ENCODE peak calls at places on chromosomes 2 and 18, in eight cellular contexts. W, S, X, D, V, O, I and M are unnamed samples.

GRCh38 chr2:71605781-71606241 is 152.4 kb downstream of the DYSF start:
- DNase-seq in I (no peak), X (no peak), W (no peak), S (peak; percentile 13), D (no peak), V (no peak), O (no peak), M (no peak)

GRCh38 chr2:138373993-138374408 is 127.6 kb upstream of the SPOPL start:
- DNase-seq in D (peak; percentile 12), W (peak; percentile 13), S (no peak), X (no peak), O (no peak), V (peak; percentile 52), I (peak; percentile 49), M (no peak)

GRCh38 chr2:39530423-39530866 is 93.4 kb upstream of the MAP4K3 start:
- DNase-seq in V (peak; percentile 78), X (no peak), W (no peak), I (no peak), D (no peak), S (no peak), O (no peak), M (no peak)

GRCh38 chr2:180145163-180145562 is 138.1 kb upstream of the CWC22 start:
- DNase-seq in V (no peak), X (no peak), D (no peak), O (no peak), S (no peak), I (no peak), W (no peak), M (no peak)

GRCh38 chr2:120773186-120773800 is 37.6 kb downstream of the GLI2 start:
- DNase-seq in I (no peak), X (no peak), S (no peak), W (no peak), D (no peak), V (no peak), O (no peak), M (no peak)

GRCh38 chr2:121596221-121597080 is 52.8 kb downstream of the CLASP1 start:
- DNase-seq in W (peak; percentile 69), D (peak; percentile 60), V (peak; percentile 57), I (peak; percentile 60), X (no peak), S (peak; percentile 75), O (peak; percentile 63), M (no peak)

GRCh38 chr2:3349211-3349693 is 28.4 kb downstream of the EIPR1 start:
- DNase-seq in D (no peak), S (no peak), I (no peak), W (no peak), X (no peak), O (peak; percentile 57), V (peak; percentile 17), M (peak; percentile 60)

GRCh38 chr2:241410739-241411176 is 54.7 kb downstream of the FARP2 start:
- DNase-seq in X (no peak), W (no peak), V (peak; percentile 87), D (no peak), S (peak; percentile 89), O (no peak), I (no peak), M (peak; percentile 76)

GRCh38 chr18:70021498-70021897 is 73.8 kb upstream of the CD226 start:
- DNase-seq in V (no peak), D (no peak), I (no peak), X (no peak), W (no peak), S (no peak), O (no peak), M (no peak)

GRCh38 chr2:68925298-68925885 is 27.3 kb downstream of the GKN2 start:
- DNase-seq in V (peak; percentile 64), S (no peak), O (no peak), D (peak; percentile 12), W (peak; percentile 61), X (no peak), I (peak; percentile 68), M (no peak)

GRCh38 chr2:215136669-215137328 is 1.6 kb downstream of the ABCA12 start:
- DNase-seq in O (no peak), I (no peak), S (no peak), D (peak; percentile 72), W (no peak), X (peak; percentile 82), V (peak; percentile 6), M (no peak)

GRCh38 chr18:2572892-2573291 is 1.5 kb downstream of the NDC80 start:
- DNase-seq in D (no peak), X (no peak), S (no peak), W (no peak), V (no peak), I (no peak), O (no peak), M (no peak)

DNA sequence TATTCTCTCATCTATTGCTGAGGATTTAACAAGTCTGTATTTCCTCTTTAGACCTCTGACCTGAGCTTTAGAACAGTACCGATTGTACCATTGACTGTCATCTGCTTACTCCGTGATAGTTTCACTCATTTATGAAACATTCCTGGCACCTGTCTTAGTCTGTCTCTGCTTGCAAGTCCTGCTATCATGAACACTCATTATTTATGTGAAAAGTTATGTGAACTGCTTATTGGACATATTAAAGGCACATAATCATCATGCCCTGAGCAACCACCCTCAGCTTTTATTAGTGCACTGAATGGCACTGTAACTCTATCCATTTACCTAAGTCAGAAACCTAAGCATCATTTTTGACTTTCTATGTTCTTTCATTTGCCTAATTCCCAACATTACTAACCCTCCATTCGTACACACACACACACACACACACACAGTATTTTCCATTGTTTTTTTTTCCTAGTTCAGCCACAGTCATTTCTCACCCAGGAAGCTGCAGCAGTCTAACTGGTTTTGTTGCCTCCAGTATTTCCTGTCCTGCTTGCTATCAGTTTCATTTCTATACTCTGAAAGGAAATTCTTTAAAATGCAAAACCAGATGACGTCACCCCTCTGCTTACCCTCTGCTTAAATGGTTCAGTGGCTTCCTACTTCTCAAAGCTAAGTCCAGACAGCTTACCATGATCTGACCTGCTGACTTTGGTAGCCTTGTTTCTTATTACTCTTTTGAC is 146.1 kb downstream of the HAUS1 start:
- DNase-seq in D (peak; percentile 92), V (peak; percentile 92), W (peak; percentile 85), I (no peak), X (peak; percentile 54), O (no peak), S (no peak), M (no peak)
- H3K27ac ChIP-seq in D (peak overlapping the region; percentile 75), V (no peak overlapping the region), W (peak overlapping the region; percentile 52), I (no peak overlapping the region), X (peak overlapping the region; percentile 79), O (no peak overlapping the region), S (no peak overlapping the region), M (peak overlapping the region; percentile 5)

GRCh38 chr2:231612199-231613053 is 19.8 kb downstream of the TEX44 start:
- DNase-seq in W (peak; percentile 84), I (peak; percentile 92), D (peak; percentile 75), O (peak; percentile 96), S (peak; percentile 94), V (peak; percentile 96), X (peak; percentile 95), M (peak; percentile 86)

GRCh38 chr2:231613655-231614558 is 21.2 kb downstream of the TEX44 start:
- DNase-seq in D (peak; percentile 93), X (no peak), O (peak; percentile 96), W (peak; percentile 73), S (peak; percentile 93), V (peak; percentile 80), I (peak; percentile 84), M (peak; percentile 89)

GRCh38 chr2:231613054-231613654 is 20.5 kb downstream of the TEX44 start:
- DNase-seq in S (peak; percentile 46), O (peak; percentile 76), D (no peak), V (no peak), X (no peak), W (peak; percentile 53), I (no peak), M (no peak)

GRCh38 chr2:231614559-231615057 is 21.9 kb downstream of the TEX44 start:
- DNase-seq in X (no peak), S (no peak), W (no peak), O (peak; percentile 88), D (no peak), V (no peak), I (no peak), M (peak; percentile 78)

GRCh38 chr2:231611273-231612198 is 18.9 kb downstream of the TEX44 start:
- DNase-seq in I (peak; percentile 80), W (peak; percentile 57), X (peak; percentile 92), O (peak; percentile 71), V (peak; percentile 84), S (peak; percentile 91), D (no peak), M (no peak)
- H3K27ac ChIP-seq in I (peak overlapping the region; percentile 95), W (no peak overlapping the region), X (peak overlapping the region; percentile 90), O (peak overlapping the region; percentile 22), V (peak overlapping the region; percentile 46), S (peak overlapping the region; percentile 38), D (peak overlapping the region; percentile 45), M (peak overlapping the region; percentile 100)

GRCh38 chr18:45521151-45521550 is 94.1 kb upstream of the SLC14A2 start:
- DNase-seq in V (peak; percentile 67), I (no peak), S (peak; percentile 28), X (no peak), D (no peak), O (no peak), W (no peak), M (no peak)

GRCh38 chr18:45519881-45520280 is 95.4 kb upstream of the SLC14A2 start:
- DNase-seq in O (no peak), D (no peak), X (no peak), W (no peak), I (no peak), V (peak; percentile 2), S (no peak), M (no peak)

GRCh38 chr18:45518770-45519169 is 96.5 kb upstream of the SLC14A2 start:
- DNase-seq in I (no peak), X (no peak), S (no peak), D (no peak), O (peak; percentile 66), W (no peak), V (no peak), M (no peak)

GRCh38 chr18:45521777-45522176 is 93.5 kb upstream of the SLC14A2 start:
- DNase-seq in V (peak; percentile 22), D (no peak), S (peak; percentile 51), W (no peak), O (peak; percentile 67), X (no peak), I (no peak), M (no peak)

GRCh38 chr18:45522371-45522770 is 92.9 kb upstream of the SLC14A2 start:
- DNase-seq in S (peak; percentile 31), W (no peak), X (no peak), O (no peak), D (no peak), I (no peak), V (peak; percentile 2), M (no peak)
- H3K27ac ChIP-seq in S (no peak overlapping the region), W (no peak overlapping the region), X (no peak overlapping the region), O (no peak overlapping the region), D (no peak overlapping the region), I (no peak overlapping the region), V (no peak overlapping the region), M (no peak overlapping the region)

DNA sequence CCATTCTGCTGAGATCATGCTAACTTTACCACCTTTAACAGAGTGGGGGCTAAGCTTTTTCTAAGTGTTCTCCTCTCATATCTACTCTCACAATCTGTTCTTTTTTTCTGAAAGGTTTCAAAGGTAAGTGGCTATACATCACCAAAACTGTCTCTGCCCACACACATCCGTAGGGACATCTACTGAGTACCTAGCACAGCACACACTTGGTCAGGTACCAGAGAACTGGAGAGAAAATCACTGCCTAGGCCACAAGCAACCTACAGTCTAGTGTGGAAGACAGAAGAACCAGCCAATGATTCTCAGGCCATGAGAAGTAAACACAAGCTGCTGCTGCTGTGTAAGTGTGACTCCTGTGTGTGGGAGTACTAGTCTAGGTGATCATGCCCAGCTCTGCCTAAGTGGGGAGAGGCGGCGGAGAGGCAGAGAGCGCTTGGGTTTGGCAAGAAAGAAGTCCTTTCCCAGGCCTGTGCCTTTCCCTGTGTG is 176.1 kb upstream of the ZFP36L2 start:
- DNase-seq in D (peak; percentile 79), V (peak; percentile 41), X (no peak), S (no peak), I (no peak), W (no peak), O (no peak), M (no peak)
- H3K27ac ChIP-seq in D (peak overlapping the region; percentile 97), V (no peak overlapping the region), X (peak overlapping the region; percentile 1), S (no peak overlapping the region), I (no peak overlapping the region), W (no peak overlapping the region), O (no peak overlapping the region), M (no peak overlapping the region)